ENCODE peak calls at places on chromosomes 7 and 10, in nine cellular contexts. O is chondrocyte; X is HT1080; S is hepatocyte; D is activated naive CD4-positive, alpha-beta T cell treated with anti-CD3 and anti-CD28 coated beads for 36 hours; U is ecto neural progenitor cell; N is M059J; H is stimulated activated CD4-positive, alpha-beta T cell treated with anti-CD3 and anti-CD28 coated beads, Interleukin-1b, Interleukin-23, amount 100 ng/mL, for 4 hours; L is caudate nucleus. F is an unnamed sample.

GRCh38 chr7:121831320-121831719 is 41.6 kb upstream of the PTPRZ1 start:
- DNase-seq in U (no peak), H (no peak), N (no peak), X (peak; percentile 24), L (no peak), D (no peak), S (no peak), O (no peak), F (no peak)

GRCh38 chr10:78541528-78542470 is 508.1 kb downstream of the RPS24 start:
- DNase-seq in H (no peak), X (no peak), L (no peak), D (peak; percentile 48), O (no peak), U (no peak), N (peak; percentile 38), S (peak; percentile 45), F (no peak)

GRCh38 chr10:123398180-123398591 is 244.0 kb downstream of the BUB3 start:
- DNase-seq in S (no peak), H (no peak), N (no peak), U (no peak), X (no peak), L (no peak), D (no peak), O (no peak), F (no peak)

GRCh38 chr10:110368556-110368955 is 63.8 kb upstream of the SMNDC1 start:
- DNase-seq in X (no peak), U (no peak), S (no peak), N (no peak), D (no peak), H (no peak), O (no peak), L (no peak), F (no peak)

GRCh38 chr7:108181073-108181985 is 51.2 kb upstream of the LAMB4 start:
- DNase-seq in L (no peak), H (no peak), D (no peak), N (peak; percentile 57), U (no peak), O (no peak), X (peak; percentile 64), S (peak; percentile 68), F (no peak)

GRCh38 chr7:19558527-19558926 is 150.3 kb downstream of the POLR1F start:
- DNase-seq in S (no peak), O (no peak), L (no peak), H (no peak), N (peak; percentile 65), U (no peak), X (peak; percentile 75), D (no peak), F (no peak)

GRCh38 chr7:54969190-54969967 is 49.4 kb upstream of the EGFR start:
- DNase-seq in O (no peak), H (no peak), U (no peak), D (no peak), N (peak; percentile 53), L (no peak), S (no peak), X (peak; percentile 53), F (no peak)

GRCh38 chr7:30301751-30302150 is 17.4 kb downstream of the ZNRF2 start:
- DNase-seq in S (no peak), O (no peak), D (no peak), X (no peak), N (no peak), H (no peak), L (no peak), U (no peak), F (no peak)

GRCh38 chr7:150927157-150927953 is 50.8 kb downstream of the KCNH2 start:
- DNase-seq in S (no peak), O (no peak), D (no peak), H (no peak), X (peak; percentile 33), N (no peak), U (no peak), L (no peak), F (no peak)

GRCh38 chr10:17123062-17123661 is 6.4 kb downstream of the CUBN start:
- DNase-seq in H (no peak), N (peak; percentile 89), S (no peak), D (no peak), O (no peak), X (peak; percentile 87), U (no peak), L (no peak), F (no peak)

GRCh38 chr10:101840741-101841453 is 2.7 kb downstream of the KCNIP2 start:
- DNase-seq in X (peak; percentile 82), S (peak; percentile 91), O (peak; percentile 89), U (peak; percentile 92), H (peak; percentile 57), D (peak; percentile 84), N (peak; percentile 80), L (no peak), F (peak; percentile 76)

GRCh38 chr7:18754766-18755165 is 259.2 kb downstream of the HDAC9 start:
- DNase-seq in O (no peak), N (peak; percentile 67), X (peak; percentile 32), U (no peak), H (no peak), S (no peak), L (no peak), D (no peak), F (no peak)

GRCh38 chr7:2224934-2225333 is 7.8 kb downstream of the MAD1L1 start:
- DNase-seq in H (no peak), D (no peak), X (no peak), L (no peak), N (no peak), U (no peak), S (no peak), O (no peak), F (no peak)

GRCh38 chr7:107667341-107667740 is 6.7 kb downstream of the SLC26A4 start:
- DNase-seq in H (no peak), L (no peak), N (no peak), S (no peak), D (no peak), X (no peak), O (no peak), U (no peak), F (no peak)